ENCODE peak calls at places on chromosomes 7 and 10, in four cellular contexts. One of them, this sample, is unnamed.

GRCh38 chr7:104938741-104939390 is 75.1 kb upstream of the KMT2E start:
- DNase-seq in AG08395: no peak
- DNase-seq in activated naive CD4-positive, alpha-beta T cell treated with anti-CD3 and anti-CD28 coated beads for 36 hours: no peak
- DNase-seq in tibial artery: no peak
- DNase-seq in this sample: no peak

GRCh38 chr10:98323221-98324164 is 55.5 kb upstream of the LOXL4 start:
- DNase-seq in AG08395: peak; percentile 96
- DNase-seq in activated naive CD4-positive, alpha-beta T cell treated with anti-CD3 and anti-CD28 coated beads for 36 hours: no peak
- DNase-seq in tibial artery: peak; percentile 89
- DNase-seq in this sample: no peak

GRCh38 chr7:41107330-41107937 is 595.5 kb downstream of the INHBA start:
- DNase-seq in AG08395: no peak
- DNase-seq in activated naive CD4-positive, alpha-beta T cell treated with anti-CD3 and anti-CD28 coated beads for 36 hours: no peak
- DNase-seq in tibial artery: no peak
- DNase-seq in this sample: no peak

GRCh38 chr10:17533731-17534130 is 79.3 kb upstream of the ST8SIA6 start:
- DNase-seq in AG08395: no peak
- DNase-seq in activated naive CD4-positive, alpha-beta T cell treated with anti-CD3 and anti-CD28 coated beads for 36 hours: no peak
- DNase-seq in tibial artery: no peak
- DNase-seq in this sample: no peak

GRCh38 chr7:129262333-129262732 is 37.5 kb downstream of the AHCYL2 start:
- DNase-seq in AG08395: no peak
- DNase-seq in activated naive CD4-positive, alpha-beta T cell treated with anti-CD3 and anti-CD28 coated beads for 36 hours: no peak
- DNase-seq in tibial artery: no peak
- DNase-seq in this sample: no peak

GRCh38 chr7:54245046-54245445 is 297.1 kb upstream of the VSTM2A start:
- DNase-seq in AG08395: no peak
- DNase-seq in activated naive CD4-positive, alpha-beta T cell treated with anti-CD3 and anti-CD28 coated beads for 36 hours: no peak
- DNase-seq in tibial artery: no peak
- DNase-seq in this sample: no peak

GRCh38 chr7:83655951-83656556 is 7.1 kb upstream of the SEMA3E start:
- DNase-seq in AG08395: peak; percentile 51
- DNase-seq in activated naive CD4-positive, alpha-beta T cell treated with anti-CD3 and anti-CD28 coated beads for 36 hours: peak; percentile 13
- DNase-seq in tibial artery: no peak
- DNase-seq in this sample: no peak

GRCh38 chr7:99004216-99004615 is 125.9 kb downstream of the TRRAP start:
- DNase-seq in AG08395: peak; percentile 51
- DNase-seq in activated naive CD4-positive, alpha-beta T cell treated with anti-CD3 and anti-CD28 coated beads for 36 hours: no peak
- DNase-seq in tibial artery: no peak
- DNase-seq in this sample: no peak

GRCh38 chr7:128831178-128831993 is 1.2 kb downstream of the FLNC start:
- DNase-seq in AG08395: peak; percentile 49
- DNase-seq in activated naive CD4-positive, alpha-beta T cell treated with anti-CD3 and anti-CD28 coated beads for 36 hours: no peak
- DNase-seq in tibial artery: peak; percentile 91
- DNase-seq in this sample: peak; percentile 68

GRCh38 chr10:36163827-36164226 is 521.7 kb upstream of the FZD8 start:
- DNase-seq in AG08395: no peak
- DNase-seq in activated naive CD4-positive, alpha-beta T cell treated with anti-CD3 and anti-CD28 coated beads for 36 hours: no peak
- DNase-seq in tibial artery: no peak
- DNase-seq in this sample: no peak